ENCODE peak calls at places on chromosomes 11 and 22, in seven cellular contexts. W is Peyer's patch, S is IMR-90, I is spleen, A is endodermal cell, K is transverse colon, X is left lung. V is an unnamed sample.

GRCh38 chr11:96105197-96105895 is 181.4 kb upstream of the MTMR2 start:
- DNase-seq in X (no peak), W (no peak), K (no peak), A (no peak), S (no peak), I (no peak), V (no peak)

GRCh38 chr11:11946180-11946579 is 62.2 kb downstream of the DKK3 start:
- DNase-seq in I (no peak), X (no peak), S (peak), W (no peak), K (no peak), A (no peak), V (peak)

GRCh38 chr11:60788401-60789110 is 3.4 kb downstream of the MS4A10 start:
- DNase-seq in X (no peak), I (peak), S (no peak), A (no peak), W (no peak), K (no peak), V (no peak)

GRCh38 chr11:47177229-47177845 is 658 bp upstream of the ARFGAP2 start:
- DNase-seq in W (peak), K (peak), I (no peak), S (peak), A (peak), X (no peak), V (peak)

GRCh38 chr11:71476031-71476430 is 23.0 kb downstream of the NADSYN1 start:
- DNase-seq in I (peak), K (no peak), S (no peak), W (no peak), A (no peak), X (no peak), V (no peak)

GRCh38 chr22:32932176-32932575 is 126.0 kb downstream of the SYN3 start:
- DNase-seq in I (no peak), W (no peak), X (no peak), K (no peak), S (peak), A (no peak), V (no peak)

GRCh38 chr11:126888126-126888712 is 112.4 kb downstream of the KIRREL3 start:
- DNase-seq in I (no peak), S (no peak), W (no peak), K (no peak), A (no peak), X (no peak), V (no peak)

GRCh38 chr11:34208266-34209135 is 103.1 kb downstream of the NAT10 start:
- DNase-seq in I (no peak), K (no peak), W (no peak), A (no peak), X (no peak), S (peak), V (no peak)

GRCh38 chr22:25282346-25282670 is 62.9 kb downstream of the CRYBB2 start:
- DNase-seq in A (peak), X (no peak), K (no peak), W (no peak), I (no peak), S (no peak), V (no peak)

GRCh38 chr11:94926698-94927237 is 46.6 kb downstream of the CWC15 start:
- DNase-seq in K (peak), X (no peak), I (no peak), A (no peak), W (no peak), S (peak), V (peak)

GRCh38 chr11:416757-417621 is 2.2 kb upstream of the SIGIRR start:
- DNase-seq in X (peak), S (no peak), W (peak), K (peak), A (peak), I (peak), V (peak)

GRCh38 chr22:17237031-17237668 is 17.9 kb upstream of the ADA2 start:
- DNase-seq in X (no peak), S (no peak), I (no peak), K (no peak), W (peak), A (no peak), V (no peak)

GRCh38 chr22:48242461-48242864 is 1480.0 kb downstream of the TBC1D22A start:
- DNase-seq in A (no peak), I (peak), S (no peak), X (no peak), K (no peak), W (peak), V (no peak)

GRCh38 chr22:37119872-37120271 is 10.4 kb upstream of the TMPRSS6 start:
- DNase-seq in X (no peak), A (no peak), K (no peak), S (no peak), I (no peak), W (no peak), V (no peak)

GRCh38 chr11:14908214-14908880 is 16.3 kb upstream of the CYP2R1 start:
- DNase-seq in I (no peak), A (peak), W (peak), X (no peak), K (peak), S (peak), V (peak)

GRCh38 chr11:130611791-130612251 is 163.4 kb downstream of the ADAMTS15 start:
- DNase-seq in X (no peak), I (no peak), A (no peak), K (no peak), S (peak), W (no peak), V (peak)

GRCh38 chr22:50171965-50172421 is 1.5 kb downstream of the PANX2 start:
- DNase-seq in K (no peak), I (no peak), S (no peak), A (no peak), X (peak), W (no peak), V (no peak)

GRCh38 chr11:26229270-26229669 is 102.7 kb upstream of the ANO3 start:
- DNase-seq in X (no peak), W (no peak), K (no peak), A (no peak), S (peak), I (no peak), V (peak)

GRCh38 chr11:67604815-67605214 is 1.9 kb upstream of the NDUFV1 start:
- DNase-seq in A (peak), I (no peak), W (no peak), S (no peak), K (no peak), X (no peak), V (no peak)

GRCh38 chr22:36998620-36999351 is 20.5 kb downstream of the TST start:
- DNase-seq in A (peak), X (no peak), W (no peak), S (peak), K (peak), I (no peak), V (no peak)

GRCh38 chr11:120333801-120334200 is 2.4 kb upstream of the ARHGEF12 start:
- DNase-seq in W (no peak), X (no peak), K (no peak), A (no peak), I (no peak), S (no peak), V (no peak)

GRCh38 chr22:27153386-27153785 is 496.0 kb downstream of the MIAT start:
- DNase-seq in W (no peak), A (no peak), I (no peak), S (no peak), X (no peak), K (no peak), V (no peak)

GRCh38 chr22:18028817-18029527 is 4.6 kb upstream of the MICAL3 start:
- DNase-seq in S (no peak), X (no peak), A (no peak), K (peak), I (peak), W (no peak), V (peak)

GRCh38 chr11:120632579-120632978 is 121.0 kb downstream of the GRIK4 start:
- DNase-seq in X (no peak), S (no peak), A (no peak), K (no peak), W (no peak), I (no peak), V (no peak)

GRCh38 chr22:48579915-48580279 is 1247.8 kb downstream of the BRD1 start:
- DNase-seq in K (no peak), X (peak), A (no peak), W (no peak), I (no peak), S (no peak), V (no peak)

GRCh38 chr22:30609260-30610185 is 2.5 kb downstream of the TCN2 start:
- DNase-seq in K (peak), A (peak), W (no peak), I (no peak), S (peak), X (no peak), V (peak)
- H3K27ac ChIP-seq in K (peak), A (no peak), W (peak), I (peak), S (peak), X (peak), V (peak)

GRCh38 chr22:39698106-39698505 is 127.6 kb downstream of the CACNA1I start:
- DNase-seq in A (no peak), I (no peak), X (peak), S (no peak), W (no peak), K (no peak), V (no peak)
- TF ChIP-seq CTCF in A (no peak), I (no peak), X (no peak), S (no peak), W (no peak), K (no peak), V (no peak)

GRCh38 chr11:64251722-64251985 is 324 bp downstream of the PLCB3 start:
- DNase-seq in A (no peak), W (no peak), X (no peak), K (no peak), I (no peak), S (no peak), V (no peak)

GRCh38 chr11:64253043-64253442 is 1.7 kb downstream of the PLCB3 start:
- DNase-seq in I (no peak), S (no peak), A (no peak), X (no peak), W (no peak), K (no peak), V (no peak)

GRCh38 chr11:64250875-64251721 is at the start of gene PLCB3:
- DNase-seq in A (peak), S (no peak), W (peak), X (peak), I (peak), K (peak), V (peak)

GRCh38 chr11:64253481-64253880 is 2.2 kb downstream of the PLCB3 start:
- DNase-seq in A (no peak), S (no peak), K (peak), W (no peak), I (no peak), X (peak), V (peak)

GRCh38 chr11:64251986-64252837 is 882 bp downstream of the PLCB3 start:
- DNase-seq in W (no peak), S (no peak), K (peak), X (peak), A (peak), I (no peak), V (peak)
- H3K27ac ChIP-seq in W (peak), S (peak), K (peak), X (peak), A (no peak), I (peak), V (no peak)

GRCh38 chr11:93694586-93694985 is 33.1 kb downstream of the CEP295 start:
- DNase-seq in W (no peak), I (no peak), X (no peak), A (no peak), S (no peak), K (no peak), V (no peak)
- TF ChIP-seq CTCF in W (no peak), I (no peak), X (no peak), A (no peak), S (no peak), K (no peak), V (no peak)

GRCh38 chr11:58926251-58926650 is 13.0 kb upstream of the GLYATL1 start:
- DNase-seq in I (no peak), A (no peak), W (no peak), X (no peak), K (no peak), S (peak), V (peak)

GRCh38 chr11:58921778-58922390 is 17.4 kb upstream of the GLYATL1 start:
- DNase-seq in S (no peak), K (no peak), W (no peak), X (no peak), I (no peak), A (no peak), V (no peak)

GRCh38 chr11:58924230-58924629 is 15.1 kb upstream of the GLYATL1 start:
- DNase-seq in S (no peak), W (no peak), A (no peak), I (no peak), K (no peak), X (no peak), V (no peak)

GRCh38 chr11:58922475-58922874 is 16.8 kb upstream of the GLYATL1 start:
- DNase-seq in A (no peak), S (no peak), X (no peak), K (no peak), I (no peak), W (no peak), V (peak)

GRCh38 chr11:58923300-58923788 is 15.9 kb upstream of the GLYATL1 start:
- DNase-seq in K (peak), X (no peak), A (peak), I (no peak), W (no peak), S (peak), V (peak)
- H3K27ac ChIP-seq in K (no peak), X (no peak), A (no peak), I (no peak), W (no peak), S (no peak), V (no peak)

DNA sequence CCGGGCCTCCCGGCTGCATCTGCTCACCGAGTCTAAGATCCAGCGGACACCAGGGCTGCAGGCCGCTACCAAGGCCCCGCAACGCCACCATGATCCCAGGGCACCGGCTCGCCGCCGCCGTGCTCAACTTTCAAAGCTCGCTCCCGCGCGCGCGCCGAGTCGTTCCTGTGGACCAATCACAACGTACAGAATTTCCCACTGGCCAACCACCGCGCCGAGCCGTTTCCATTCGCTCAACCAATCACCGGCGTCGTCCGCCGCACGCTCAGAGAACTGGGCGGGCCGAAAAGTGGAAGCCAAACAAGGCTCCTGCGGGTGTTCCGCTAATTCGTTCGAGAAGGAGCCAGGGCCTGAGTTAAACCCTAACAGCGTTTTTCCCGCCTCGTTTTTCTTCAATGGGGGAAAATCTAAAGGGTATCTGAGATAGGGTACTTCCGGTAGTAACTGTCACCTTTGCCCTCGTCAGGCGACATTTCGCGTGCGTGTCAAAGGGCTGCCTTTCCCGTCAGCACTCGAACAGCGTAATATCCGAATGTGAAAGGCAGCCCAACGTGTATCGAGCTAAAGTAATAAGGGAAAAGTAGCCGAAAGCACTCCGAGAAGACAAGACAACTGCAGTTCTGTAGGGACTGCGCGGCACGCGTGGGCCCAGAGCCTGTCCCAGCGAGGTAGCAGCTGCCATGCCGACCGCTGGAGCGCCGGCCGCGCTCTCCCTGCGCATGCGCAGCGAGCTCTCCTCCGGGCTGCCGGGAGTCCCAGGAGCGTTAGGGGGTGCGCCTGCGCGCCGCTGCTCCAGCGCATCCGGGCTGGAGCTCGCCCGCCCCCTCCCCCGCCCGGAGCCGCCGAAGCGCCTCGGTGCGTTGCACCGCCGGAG is at the start of the genes NCAPD3 and VPS26B:
- DNase-seq in X (peak), S (peak), A (peak), I (peak), K (peak), W (peak), V (peak)
- TF ChIP-seq CTCF in X (no peak), S (no peak), A (no peak), I (no peak), K (no peak), W (peak), V (no peak)

DNA sequence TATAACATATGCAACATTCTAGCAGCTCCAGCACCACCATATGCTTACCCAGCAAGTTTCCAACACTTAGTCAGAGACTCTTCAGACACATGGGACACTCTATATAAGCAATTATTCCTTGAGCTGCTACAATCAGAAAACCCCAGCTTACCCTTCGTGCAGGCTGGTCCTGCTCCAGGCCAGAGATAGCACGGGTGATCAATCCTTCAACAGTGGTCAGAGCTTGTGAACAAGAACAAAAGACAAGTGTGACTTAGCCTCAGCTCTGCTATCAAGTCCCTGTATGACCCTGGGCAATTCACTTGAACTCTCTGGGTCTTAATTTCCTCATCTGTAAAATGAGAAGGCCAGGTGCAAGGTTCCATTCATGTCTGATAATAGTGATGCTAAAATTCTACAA is 1.5 kb downstream of the ZPR1 start:
- DNase-seq in W (no peak), K (no peak), X (no peak), I (no peak), A (no peak), S (no peak), V (no peak)
- H3K27ac ChIP-seq in W (no peak), K (no peak), X (no peak), I (no peak), A (no peak), S (no peak), V (no peak)

GRCh38 chr11:128888034-128888985 is 2.8 kb upstream of the KCNJ5 start:
- DNase-seq in A (peak), S (no peak), X (no peak), I (no peak), W (no peak), K (no peak), V (no peak)
- TF ChIP-seq CTCF in A (peak), S (no peak), X (no peak), I (no peak), W (no peak), K (no peak), V (no peak)

DNA sequence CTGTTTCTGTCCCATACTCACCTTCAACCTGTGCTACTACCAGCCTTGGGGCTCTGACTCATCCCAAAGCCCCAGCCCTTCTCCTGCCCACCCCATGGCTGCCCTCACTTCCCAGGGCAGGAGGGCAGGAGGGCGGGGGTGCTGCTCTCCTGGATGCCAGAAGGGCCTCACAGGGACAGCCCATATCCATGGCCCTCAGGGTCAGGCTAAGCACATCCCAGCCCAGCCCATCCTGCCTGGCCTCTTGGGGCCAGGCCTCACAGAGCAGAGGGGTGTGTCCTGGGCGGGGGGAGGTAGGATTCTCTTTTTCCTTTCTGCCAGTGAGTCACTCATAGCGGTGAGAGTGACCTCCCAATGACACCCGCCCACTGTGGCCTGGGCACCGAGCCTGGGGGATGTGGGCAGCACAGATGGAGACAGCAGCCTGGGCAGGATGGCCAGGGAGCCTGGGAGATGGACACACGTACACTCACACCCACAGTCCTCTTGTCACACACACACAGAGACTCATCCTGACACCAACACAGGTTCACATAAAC is 2.4 kb downstream of the LTBP3 start:
- DNase-seq in S (peak), W (no peak), K (no peak), I (peak), A (no peak), X (peak), V (peak)
- H3K27ac ChIP-seq in S (peak), W (peak), K (peak), I (peak), A (no peak), X (no peak), V (peak)

V was measured in PC-3.